ENCODE peak calls at places on chromosomes 5 and 9, in four cellular contexts. Z, O, G and I are unnamed samples. For H3K36me3, the result is how much of the 10 kb centered on the place peaks cover.

GRCh38 chr9:122340161-122340560 is 30.7 kb upstream of the PTGS1 start:
- DNase-seq in Z (no peak), O (no peak), G (no peak), I (no peak)

GRCh38 chr9:72978724-72979123 is 25.9 kb upstream of the ALDH1A1 start:
- DNase-seq in Z (no peak), O (no peak), G (peak), I (no peak)

GRCh38 chr9:125190371-125190801 is 783 bp upstream of the PPP6C start:
- DNase-seq in Z (no peak), O (peak), G (no peak), I (no peak)

GRCh38 chr5:81125959-81126358 is 107.2 kb upstream of the CKMT2 start:
- DNase-seq in Z (no peak), O (no peak), G (peak), I (no peak)

GRCh38 chr5:95892784-95893354 is 68.8 kb downstream of the ELL2 start:
- DNase-seq in Z (no peak), O (peak), G (no peak), I (no peak)

GRCh38 chr9:111896942-111897830 is 572 bp downstream of the UGCG start:
- DNase-seq in Z (peak), O (no peak), G (peak), I (peak)

GRCh38 chr9:135500071-135500524 is 384 bp upstream of the MRPS2 start:
- DNase-seq in Z (no peak), O (no peak), G (no peak), I (no peak)

GRCh38 chr9:84170521-84171141 is 169.9 kb downstream of the SLC28A3 start:
- DNase-seq in Z (peak), O (peak), G (peak), I (peak)

GRCh38 chr5:66743344-66743743 is 147.2 kb downstream of the MAST4 start:
- DNase-seq in Z (no peak), O (no peak), G (no peak), I (no peak)

GRCh38 chr5:149719666-149720065 is 10.4 kb upstream of the PPARGC1B start:
- DNase-seq in Z (no peak), O (no peak), G (peak), I (no peak)

GRCh38 chr9:33227013-33227398 is 13.0 kb upstream of the SPINK4 start:
- DNase-seq in Z (no peak), O (no peak), G (no peak), I (peak)

GRCh38 chr5:171984748-171985419 is 21.6 kb downstream of the FBXW11 start:
- DNase-seq in Z (no peak), O (peak), G (no peak), I (no peak)

GRCh38 chr9:80995759-80996158 is 693.6 kb downstream of the TLE1 start:
- DNase-seq in Z (no peak), O (no peak), G (no peak), I (no peak)

GRCh38 chr9:119938871-119939270 is 569.6 kb upstream of the BRINP1 start:
- DNase-seq in Z (no peak), O (no peak), G (no peak), I (no peak)

GRCh38 chr5:11692636-11693035 is 211.6 kb downstream of the CTNND2 start:
- DNase-seq in Z (no peak), O (no peak), G (no peak), I (no peak)

GRCh38 chr5:963673-964531 is 44.7 kb upstream of the NKD2 start:
- DNase-seq in Z (no peak), O (no peak), G (no peak), I (peak)

GRCh38 chr9:121604242-121604641 is 47.2 kb upstream of the DAB2IP start:
- DNase-seq in Z (no peak), O (peak), G (no peak), I (no peak)

GRCh38 chr9:69943146-69943545 is 100.5 kb upstream of the MAMDC2 start:
- DNase-seq in Z (no peak), O (no peak), G (no peak), I (no peak)

GRCh38 chr5:160382361-160382760 is 11.9 kb upstream of the C1QTNF2 start:
- DNase-seq in Z (no peak), O (no peak), G (no peak), I (no peak)

GRCh38 chr9:133054194-133054890 is 7.4 kb upstream of the CEL start:
- DNase-seq in Z (peak), O (no peak), G (no peak), I (peak)

GRCh38 chr9:133056533-133056932 is 5.2 kb upstream of the CEL start:
- DNase-seq in Z (peak), O (no peak), G (no peak), I (no peak)

GRCh38 chr9:133057006-133057405 is 4.8 kb upstream of the CEL start:
- DNase-seq in Z (peak), O (no peak), G (no peak), I (no peak)

GRCh38 chr9:133055788-133056420 is 5.9 kb upstream of the CEL start:
- DNase-seq in Z (peak), O (no peak), G (no peak), I (no peak)

GRCh38 chr9:133054966-133055365 is 6.8 kb upstream of the CEL start:
- DNase-seq in Z (peak), O (no peak), G (no peak), I (peak)
- H3K36me3 ChIP-seq in Z (under half), O (under half), G (under half), I (under half)

GRCh38 chr5:103889500-103890209 is 327.1 kb upstream of the NUDT12 start:
- DNase-seq in Z (no peak), O (no peak), G (no peak), I (no peak)
- H3K36me3 ChIP-seq in Z (under half), O (under half), G (under half), I (under half)

GRCh38 chr5:142320427-142320732 is 4.4 kb downstream of the SPRY4 start:
- DNase-seq in Z (no peak), O (no peak), G (no peak), I (no peak)

GRCh38 chr5:142319560-142320426 is 5.0 kb downstream of the SPRY4 start:
- DNase-seq in Z (no peak), O (no peak), G (no peak), I (no peak)

GRCh38 chr5:142319105-142319504 is 5.7 kb downstream of the SPRY4 start:
- DNase-seq in Z (no peak), O (no peak), G (no peak), I (no peak)

GRCh38 chr5:142322403-142322746 is 2.4 kb downstream of the SPRY4 start:
- DNase-seq in Z (no peak), O (no peak), G (no peak), I (no peak)

GRCh38 chr5:142320851-142321560 is 3.8 kb downstream of the SPRY4 start:
- DNase-seq in Z (no peak), O (no peak), G (no peak), I (no peak)
- H3K36me3 ChIP-seq in Z (under half), O (under half), G (under half), I (under half)

GRCh38 chr9:137642892-137643291 is 24.1 kb downstream of the EHMT1 start:
- DNase-seq in Z (peak), O (no peak), G (no peak), I (no peak)
- H3K36me3 ChIP-seq in Z (under half), O (under half), G (under half), I (under half)

GRCh38 chr5:130126748-130127147 is 222.5 kb downstream of the CHSY3 start:
- DNase-seq in Z (no peak), O (no peak), G (no peak), I (no peak)
- H3K36me3 ChIP-seq in Z (under half), O (under half), G (under half), I (under half)

DNA sequence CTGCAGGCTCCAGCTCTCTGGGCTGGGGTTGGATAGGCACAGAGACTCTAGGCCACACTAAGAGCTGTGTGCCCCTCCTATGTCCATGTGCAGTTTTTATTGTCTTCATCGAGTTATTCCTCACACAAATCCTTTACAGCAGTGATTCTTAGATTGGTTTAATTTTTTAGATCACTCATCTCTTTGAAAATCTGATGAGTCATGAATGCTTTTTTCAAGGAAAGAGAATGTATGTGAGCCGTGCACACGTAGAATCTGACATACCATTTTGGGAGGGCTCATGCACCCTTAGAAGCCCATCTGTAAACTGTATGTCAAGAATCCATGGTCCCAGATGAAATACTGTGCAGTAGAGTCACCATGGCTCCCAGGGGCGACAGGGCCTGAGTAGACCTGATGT is 100.7 kb upstream of the S1PR3 start:
- DNase-seq in Z (no peak), O (no peak), G (no peak), I (no peak)
- H3K36me3 ChIP-seq in Z (under half), O (under half), G (under half), I (under half)

DNA sequence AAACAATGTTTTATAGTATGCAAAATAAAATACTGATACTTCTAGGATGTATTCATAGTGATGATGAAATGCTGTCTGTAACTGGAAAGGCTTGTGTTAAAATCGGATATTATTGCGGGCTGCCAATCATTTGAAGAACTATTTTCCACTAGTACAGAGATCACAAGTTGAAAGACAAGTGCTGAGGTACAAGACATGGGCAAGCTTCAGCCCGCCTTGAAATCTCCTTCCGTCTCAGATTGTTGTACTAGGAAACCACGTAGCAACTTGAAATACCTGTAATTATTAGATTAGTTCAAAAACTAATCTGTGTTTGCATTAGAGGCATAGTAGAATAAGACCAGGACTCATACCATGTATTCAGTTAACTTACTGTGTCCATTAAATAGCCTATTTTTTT is 218.2 kb downstream of the ARHGEF28 start:
- DNase-seq in Z (no peak), O (no peak), G (no peak), I (no peak)
- H3K36me3 ChIP-seq in Z (under half), O (under half), G (under half), I (under half)

DNA sequence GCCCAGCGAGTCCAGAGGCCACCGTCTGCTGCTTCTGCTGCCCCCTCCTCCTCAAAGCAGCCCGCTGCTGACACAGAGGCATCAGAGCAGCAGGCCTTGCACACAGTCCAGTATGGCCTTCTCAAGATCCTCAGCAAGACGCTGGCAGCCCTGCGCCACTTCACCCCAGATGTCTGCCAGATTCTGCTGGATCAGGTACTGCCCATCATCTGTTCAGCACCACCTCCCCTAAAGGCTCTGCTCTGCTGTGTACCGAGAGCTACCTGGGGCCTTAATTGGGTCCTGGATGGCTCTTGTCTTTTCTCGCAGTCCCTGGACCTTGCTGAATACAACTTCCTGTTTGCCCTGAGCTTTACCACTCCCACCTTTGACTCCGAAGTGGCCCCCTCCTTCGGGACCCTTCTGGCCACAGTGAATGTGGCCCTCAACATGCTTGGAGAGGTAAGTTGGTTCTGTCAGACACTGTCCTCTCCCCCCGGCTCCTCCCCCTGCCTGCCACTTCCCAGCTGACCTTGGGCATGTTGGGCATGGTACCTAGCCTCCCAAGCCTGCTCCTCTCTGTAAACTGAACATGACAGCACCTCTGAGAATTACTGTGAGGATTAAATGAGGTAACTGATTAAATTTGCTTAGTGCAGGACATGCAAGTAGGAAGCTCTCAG is 22.7 kb downstream of the SH3GLB2 start:
- DNase-seq in Z (peak), O (no peak), G (no peak), I (no peak)
- H3K36me3 ChIP-seq in Z (under half), O (under half), G (under half), I (under half)

DNA sequence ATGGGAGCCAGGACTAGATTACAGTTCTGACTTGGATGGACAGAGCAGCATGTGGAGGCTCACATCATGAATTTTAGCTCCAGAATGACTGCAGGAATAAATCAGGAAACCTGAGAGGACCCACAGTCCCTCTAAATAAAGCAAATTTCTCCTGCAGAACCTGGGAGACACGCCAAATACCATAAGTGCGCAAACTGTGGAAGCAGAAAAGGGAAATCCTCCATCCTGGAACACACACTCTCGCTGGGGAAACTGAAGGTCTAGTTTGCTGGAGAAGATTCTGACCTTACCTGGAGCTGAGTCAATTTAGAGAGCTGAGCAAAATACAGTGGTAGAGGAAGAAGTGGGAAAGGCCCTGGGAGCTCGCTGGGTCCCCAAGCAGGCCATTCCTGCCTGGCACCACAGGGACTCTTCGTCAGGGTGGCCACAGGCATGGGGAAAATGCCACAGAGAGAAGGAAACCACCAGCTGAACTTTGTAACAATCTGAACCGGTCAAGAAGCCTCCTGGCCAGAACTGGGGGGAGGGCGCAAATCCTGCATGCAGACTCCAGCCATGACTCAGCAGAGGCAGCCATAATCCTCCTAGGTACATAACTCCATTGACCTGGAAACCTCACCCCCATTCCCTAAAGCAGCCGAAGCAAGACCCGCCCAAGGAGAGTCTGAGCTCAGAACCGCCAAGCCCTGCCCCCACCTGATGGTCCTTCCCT is 390.9 kb downstream of the LRRC70 start:
- DNase-seq in Z (no peak), O (no peak), G (no peak), I (no peak)
- H3K36me3 ChIP-seq in Z (under half), O (under half), G (under half), I (under half)

GRCh38 chr5:32725994-32726659 is 15.0 kb downstream of the NPR3 start:
- DNase-seq in Z (no peak), O (no peak), G (no peak), I (no peak)
- H3K36me3 ChIP-seq in Z (under half), O (under half), G (under half), I (under half)